ENCODE peak calls at places on chromosome 3, in ten cellular contexts. P, W, H, D, E, J, F, L, K and U are unnamed samples.

GRCh38 chr3:126375835-126376331 is 18.7 kb upstream of the KLF15 start:
- DNase-seq in P (peak; percentile 7), W (peak; percentile 46), H (no peak), D (no peak), E (no peak), J (no peak), F (no peak), L (no peak), K (no peak), U (no peak)

GRCh38 chr3:160956785-160957184 is 148.4 kb downstream of the B3GALNT1 start:
- DNase-seq in P (no peak), W (no peak), H (no peak), D (peak; percentile 23), E (no peak), J (no peak), F (peak; percentile 45), L (no peak), K (no peak), U (no peak)

GRCh38 chr3:187274315-187274976 is 17.1 kb downstream of the MASP1 start:
- DNase-seq in P (no peak), W (no peak), H (no peak), D (no peak), E (no peak), J (no peak), F (peak; percentile 53), L (no peak), K (no peak), U (no peak)

GRCh38 chr3:1578105-1578833 is 485.4 kb downstream of the CNTN6 start:
- DNase-seq in P (no peak), W (no peak), H (no peak), D (peak; percentile 7), E (no peak), J (no peak), F (no peak), L (no peak), K (no peak), U (no peak)

GRCh38 chr3:150146891-150147761 is 176.4 kb upstream of the PFN2 start:
- DNase-seq in P (peak; percentile 20), W (peak; percentile 81), H (peak; percentile 75), D (peak; percentile 98), E (peak; percentile 69), J (no peak), F (no peak), L (no peak), K (no peak), U (no peak)

GRCh38 chr3:18389108-18389733 is 35.9 kb downstream of the SATB1 start:
- DNase-seq in P (no peak), W (no peak), H (no peak), D (no peak), E (no peak), J (no peak), F (peak; percentile 67), L (no peak), K (no peak), U (no peak)

GRCh38 chr3:143118630-143119008 is 952 bp upstream of the CHST2 start:
- DNase-seq in P (no peak), W (no peak), H (no peak), D (no peak), E (no peak), J (no peak), F (peak; percentile 39), L (no peak), K (no peak), U (no peak)

GRCh38 chr3:169112153-169112892 is 551.2 kb downstream of the MECOM start:
- DNase-seq in P (no peak), W (no peak), H (no peak), D (peak; percentile 97), E (peak; percentile 46), J (no peak), F (no peak), L (no peak), K (no peak), U (no peak)

GRCh38 chr3:4807381-4808280 is 171.6 kb upstream of the BHLHE40 start:
- DNase-seq in P (no peak), W (peak; percentile 70), H (no peak), D (no peak), E (no peak), J (no peak), F (no peak), L (no peak), K (no peak), U (no peak)

GRCh38 chr3:153633407-153633806 is 471.4 kb downstream of the RAP2B start:
- DNase-seq in P (no peak), W (no peak), H (no peak), D (no peak), E (no peak), J (no peak), F (no peak), L (no peak), K (no peak), U (no peak)

GRCh38 chr3:50520849-50521248 is 17.4 kb upstream of the CACNA2D2 start:
- DNase-seq in P (no peak), W (no peak), H (no peak), D (no peak), E (no peak), J (no peak), F (no peak), L (no peak), K (no peak), U (no peak)

GRCh38 chr3:100882571-100882981 is 110.6 kb downstream of the ABI3BP start:
- DNase-seq in P (no peak), W (no peak), H (no peak), D (peak; percentile 37), E (no peak), J (no peak), F (peak; percentile 12), L (no peak), K (no peak), U (no peak)

GRCh38 chr3:3443482-3443881 is 264.0 kb upstream of the CRBN start:
- DNase-seq in P (no peak), W (no peak), H (no peak), D (no peak), E (no peak), J (no peak), F (no peak), L (no peak), K (no peak), U (no peak)

GRCh38 chr3:103169289-103169688 is 734.5 kb downstream of the ZPLD1 start:
- DNase-seq in P (no peak), W (no peak), H (no peak), D (peak; percentile 35), E (no peak), J (no peak), F (no peak), L (no peak), K (no peak), U (no peak)

DNA sequence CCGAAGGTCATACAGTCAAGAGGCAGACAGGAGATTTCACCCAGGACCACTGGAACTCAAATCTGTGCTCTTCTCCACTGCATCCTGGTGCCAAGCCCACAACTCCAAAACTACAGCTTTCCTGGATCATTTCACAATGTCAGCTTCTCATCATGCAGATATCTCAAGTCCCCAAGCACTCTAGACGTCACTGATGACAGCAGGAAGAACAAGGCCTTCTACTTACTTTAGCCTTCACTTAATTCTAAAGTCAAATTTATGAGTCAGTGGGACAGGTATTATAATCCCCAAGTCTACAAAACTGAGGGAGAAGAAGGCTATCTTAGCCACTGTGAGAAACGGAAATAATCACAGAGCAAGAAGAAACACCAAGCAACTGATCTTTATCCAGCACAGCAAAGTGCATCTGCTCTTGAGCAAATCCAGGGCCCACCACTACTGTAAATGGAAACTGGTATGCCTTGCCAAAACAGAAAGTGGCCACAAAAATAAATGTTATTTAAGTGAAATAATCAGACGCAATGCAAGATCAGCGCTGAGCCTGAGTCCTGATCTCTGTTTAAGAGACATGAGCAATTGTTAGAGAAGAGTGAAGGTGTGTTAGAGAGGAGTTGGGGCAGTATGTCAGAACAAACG is 928 bp downstream of the RAD18 start:
- DNase-seq in P (no peak), W (no peak), H (no peak), D (peak; percentile 24), E (no peak), J (no peak), F (no peak), L (no peak), K (no peak), U (no peak)
- H3K4me3 ChIP-seq in P (peak overlapping the region; percentile 82), W (peak overlapping the region; percentile 81), H (peak overlapping the region; percentile 67), D (peak overlapping the region; percentile 97), E (peak overlapping the region; percentile 57), J (peak overlapping the region; percentile 73), F (peak overlapping the region; percentile 91), L (peak overlapping the region; percentile 84), K (peak overlapping the region; percentile 74), U (peak overlapping the region; percentile 86)

DNA sequence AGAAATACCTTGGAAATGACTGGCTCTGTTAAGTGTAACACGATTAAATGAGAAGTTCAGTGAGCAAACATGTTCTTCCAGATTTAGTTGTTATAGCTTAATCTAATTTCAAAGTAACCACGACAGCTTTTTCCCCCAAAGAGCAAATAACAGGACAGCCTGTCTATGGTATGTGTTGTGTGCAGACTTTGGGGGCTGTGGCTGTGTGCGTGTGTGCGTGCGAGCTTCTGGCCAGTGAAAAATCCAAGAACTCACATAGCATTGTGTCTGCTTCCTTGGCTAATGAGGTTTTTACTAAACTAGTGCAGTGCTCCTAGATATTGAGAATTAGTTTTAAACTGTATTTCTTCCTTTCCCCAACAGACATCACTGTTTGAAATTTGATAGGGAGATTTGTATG is 167.1 kb downstream of the CACNA1D start:
- DNase-seq in P (no peak), W (no peak), H (no peak), D (no peak), E (no peak), J (no peak), F (no peak), L (no peak), K (no peak), U (no peak)
- H3K4me3 ChIP-seq in P (no peak overlapping the region), W (no peak overlapping the region), H (no peak overlapping the region), D (no peak overlapping the region), E (no peak overlapping the region), J (no peak overlapping the region), F (no peak overlapping the region), L (no peak overlapping the region), K (no peak overlapping the region), U (no peak overlapping the region)

DNA sequence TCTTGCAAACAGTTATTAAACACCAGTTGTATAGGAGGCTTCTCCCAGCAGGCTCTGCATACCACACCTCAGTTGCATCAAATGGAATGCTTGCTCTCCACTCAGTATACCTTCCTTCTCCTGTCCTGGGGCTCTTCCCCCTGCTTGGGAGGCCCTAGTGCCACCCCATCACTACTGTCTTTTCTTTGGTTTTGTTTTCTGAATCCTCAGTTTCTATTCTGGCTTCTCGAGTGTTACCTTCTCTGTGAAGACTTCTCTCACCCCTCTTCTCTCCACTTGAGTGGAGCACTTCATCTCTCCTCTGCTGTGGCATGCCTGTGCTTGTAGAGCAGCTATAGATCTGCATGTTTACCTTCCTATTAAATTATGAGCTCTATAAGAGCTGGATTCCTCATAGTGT is 75.7 kb upstream of the TPRG1 start:
- DNase-seq in P (no peak), W (no peak), H (no peak), D (no peak), E (no peak), J (no peak), F (no peak), L (no peak), K (no peak), U (no peak)
- H3K4me3 ChIP-seq in P (no peak overlapping the region), W (no peak overlapping the region), H (no peak overlapping the region), D (no peak overlapping the region), E (no peak overlapping the region), J (no peak overlapping the region), F (no peak overlapping the region), L (no peak overlapping the region), K (no peak overlapping the region), U (no peak overlapping the region)

DNA sequence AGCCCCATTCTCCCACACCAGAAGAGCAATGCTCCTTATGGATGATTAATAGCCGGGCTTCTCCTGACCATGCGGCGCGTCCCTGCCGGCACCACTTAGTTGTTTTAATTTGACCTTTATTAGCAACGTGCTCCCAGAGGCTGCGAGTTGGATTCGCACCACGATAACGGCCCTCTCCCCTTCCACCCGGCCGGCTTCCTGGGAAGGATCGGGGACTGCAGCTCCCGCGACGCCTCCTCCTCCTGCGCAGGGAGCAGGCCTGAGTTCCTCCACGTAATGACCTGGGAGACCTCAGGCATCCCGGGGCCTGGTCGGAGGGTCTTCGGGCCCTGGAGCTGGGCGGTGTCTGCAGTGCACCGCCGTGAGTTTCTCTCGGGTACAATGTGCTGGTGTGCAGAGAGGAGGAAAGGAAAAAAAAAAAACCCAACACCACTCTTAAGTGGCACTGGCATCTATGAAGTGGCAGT is 243.3 kb upstream of the TOPAZ1 start:
- DNase-seq in P (no peak), W (no peak), H (no peak), D (no peak), E (no peak), J (no peak), F (peak; percentile 57), L (no peak), K (no peak), U (no peak)
- H3K4me3 ChIP-seq in P (no peak overlapping the region), W (peak overlapping the region; percentile 68), H (peak overlapping the region; percentile 70), D (peak overlapping the region; percentile 60), E (no peak overlapping the region), J (peak overlapping the region; percentile 50), F (peak overlapping the region; percentile 91), L (no peak overlapping the region), K (peak overlapping the region; percentile 41), U (peak overlapping the region; percentile 66)